ENCODE peak calls at places on chromosome 7, in nine cellular contexts. V is stimulated activated CD4-positive, alpha-beta T cell treated with anti-CD3 and anti-CD28 coated beads, Interleukin-15, amount 100 ng/mL, for 1 hour; O is tibial artery; Z is body of pancreas; Y is stimulated activated CD8-positive, alpha-beta memory T cell treated with anti-CD3 and anti-CD28 coated beads, Interleukin-15, amount 100 ng/mL, for 24 hours; G is cardiac fibroblast; A is HuH-7.5; F is naive thymus-derived CD4-positive, alpha-beta T cell; U is GM13977. P is an unnamed sample.

GRCh38 chr7:98186452-98187137 is 24.6 kb upstream of the BHLHA15 start:
- DNase-seq in A (no peak), V (no peak), F (no peak), U (no peak), G (peak; percentile 61), O (no peak), Z (no peak), Y (no peak), P (no peak)

GRCh38 chr7:2193575-2194305 is 39.0 kb downstream of the MAD1L1 start:
- DNase-seq in U (no peak), A (no peak), G (no peak), O (no peak), Z (no peak), Y (no peak), F (no peak), V (no peak), P (no peak)

GRCh38 chr7:47758546-47758945 is 176.6 kb upstream of the TNS3 start:
- DNase-seq in Y (no peak), A (no peak), O (peak; percentile 37), F (no peak), G (peak; percentile 54), U (no peak), V (no peak), Z (no peak), P (no peak)

GRCh38 chr7:2545746-2546425 is 9.4 kb downstream of the BRAT1 start:
- DNase-seq in A (no peak), V (no peak), Y (no peak), U (no peak), G (no peak), F (no peak), Z (no peak), O (no peak), P (no peak)

GRCh38 chr7:1263391-1263951 is 30.8 kb downstream of the UNCX start:
- DNase-seq in F (no peak), U (no peak), Z (no peak), V (no peak), G (no peak), Y (no peak), A (no peak), O (no peak), P (no peak)

GRCh38 chr7:156156734-156157408 is 344.6 kb upstream of the SHH start:
- DNase-seq in V (no peak), G (no peak), A (peak; percentile 61), O (no peak), Y (no peak), Z (peak; percentile 56), F (no peak), U (no peak), P (no peak)

GRCh38 chr7:17946591-17946990 is 6.3 kb upstream of the SNX13 start:
- DNase-seq in O (no peak), Z (no peak), G (no peak), U (peak; percentile 42), Y (no peak), V (no peak), F (no peak), A (no peak), P (no peak)

GRCh38 chr7:141361479-141361878 is 189.7 kb upstream of the AGK start:
- DNase-seq in F (no peak), U (no peak), O (no peak), Z (no peak), G (no peak), V (no peak), A (no peak), Y (no peak), P (no peak)

GRCh38 chr7:77416621-77417371 is 647 bp upstream of the GSAP start:
- DNase-seq in A (peak; percentile 15), Y (no peak), V (no peak), G (no peak), O (no peak), U (peak; percentile 32), F (no peak), Z (no peak), P (no peak)

GRCh38 chr7:139242741-139243281 is 11.8 kb downstream of the UBN2 start:
- DNase-seq in O (no peak), U (no peak), G (peak; percentile 59), F (no peak), Z (no peak), Y (no peak), A (no peak), V (no peak), P (no peak)

GRCh38 chr7:15305002-15305600 is 256.7 kb downstream of the AGMO start:
- DNase-seq in F (no peak), U (peak; percentile 4), O (peak; percentile 32), G (peak; percentile 68), Y (no peak), V (no peak), Z (peak; percentile 64), A (no peak), P (peak; percentile 58)

GRCh38 chr7:137006293-137006692 is 137.8 kb downstream of the CHRM2 start:
- DNase-seq in V (no peak), U (no peak), F (no peak), Z (no peak), Y (no peak), G (peak; percentile 64), O (no peak), A (no peak), P (no peak)

GRCh38 chr7:151101621-151102396 is 15.5 kb downstream of the AGAP3 start:
- DNase-seq in A (no peak), O (no peak), Y (no peak), G (no peak), Z (no peak), U (no peak), F (no peak), V (no peak), P (no peak)

GRCh38 chr7:26555971-26556830 is 264.5 kb downstream of the SNX10 start:
- DNase-seq in U (no peak), V (no peak), G (no peak), Y (no peak), Z (peak; percentile 6), A (no peak), F (no peak), O (no peak), P (no peak)

GRCh38 chr7:44603208-44603607 is 3.2 kb upstream of the OGDH start:
- DNase-seq in A (no peak), Z (no peak), O (no peak), V (no peak), F (no peak), G (no peak), U (no peak), Y (no peak), P (no peak)

GRCh38 chr7:130142654-130143333 is 62.4 kb downstream of the TMEM209 start:
- DNase-seq in Y (no peak), A (no peak), G (no peak), F (no peak), U (no peak), O (no peak), Z (no peak), V (no peak), P (no peak)

GRCh38 chr7:11427686-11428273 is 404.2 kb downstream of the THSD7A start:
- DNase-seq in A (peak; percentile 43), V (no peak), Z (no peak), U (peak; percentile 49), G (peak; percentile 87), F (no peak), Y (no peak), O (no peak), P (peak; percentile 75)

GRCh38 chr7:36916619-36917018 is 192.3 kb upstream of the AOAH start:
- DNase-seq in A (no peak), V (no peak), F (no peak), Y (no peak), U (no peak), O (no peak), G (no peak), Z (no peak), P (no peak)

GRCh38 chr7:5459084-5459483 is 35.5 kb upstream of the TNRC18 start:
- DNase-seq in Y (no peak), V (no peak), F (no peak), Z (no peak), U (no peak), O (no peak), A (no peak), G (no peak), P (no peak)

GRCh38 chr7:121480058-121480457 is 84.0 kb upstream of the FAM3C start:
- DNase-seq in G (no peak), F (no peak), O (no peak), A (no peak), Z (no peak), Y (no peak), U (no peak), V (no peak), P (no peak)

GRCh38 chr7:5567810-5568209 is 144.2 kb upstream of the TNRC18 start:
- DNase-seq in Y (no peak), U (no peak), G (no peak), F (no peak), V (no peak), A (no peak), Z (no peak), O (no peak), P (no peak)

GRCh38 chr7:991729-992444 is 8.9 kb downstream of the CYP2W1 start:
- DNase-seq in Y (no peak), Z (no peak), O (no peak), F (no peak), U (no peak), V (no peak), G (no peak), A (no peak), P (no peak)

GRCh38 chr7:45979275-45980180 is 58.5 kb upstream of the IGFBP3 start:
- DNase-seq in U (no peak), V (no peak), A (no peak), O (no peak), Y (no peak), Z (no peak), F (no peak), G (no peak), P (no peak)

GRCh38 chr7:95952851-95953250 is 180.5 kb downstream of the DYNC1I1 start:
- DNase-seq in Z (no peak), Y (no peak), U (no peak), A (no peak), V (no peak), F (no peak), O (no peak), G (no peak), P (no peak)

GRCh38 chr7:102390697-102391484 is 5.3 kb upstream of the PRKRIP1 start:
- DNase-seq in F (peak; percentile 72), Z (peak; percentile 91), G (peak; percentile 81), A (peak; percentile 80), O (peak; percentile 75), Y (peak; percentile 34), U (peak; percentile 62), V (peak; percentile 42), P (peak; percentile 19)

GRCh38 chr7:28093617-28094232 is 86.9 kb downstream of the JAZF1 start:
- DNase-seq in A (peak; percentile 43), Z (peak; percentile 58), U (peak; percentile 46), Y (peak; percentile 22), F (peak; percentile 42), O (peak; percentile 80), G (peak; percentile 84), V (peak; percentile 32), P (peak; percentile 55)

GRCh38 chr7:121006731-121007315 is 18.3 kb downstream of the CPED1 start:
- DNase-seq in G (no peak), Z (no peak), O (no peak), V (no peak), F (no peak), U (no peak), A (no peak), Y (no peak), P (no peak)

GRCh38 chr7:36005286-36005685 is 147.8 kb upstream of the EEPD1 start:
- DNase-seq in F (no peak), Z (no peak), V (no peak), A (no peak), G (no peak), O (no peak), U (no peak), Y (no peak), P (no peak)

GRCh38 chr7:76142861-76143260 is 58.8 kb upstream of the SRRM3 start:
- DNase-seq in O (no peak), V (no peak), Y (no peak), Z (no peak), G (no peak), U (no peak), A (no peak), F (no peak), P (no peak)